ENCODE peak calls at places on chromosomes 11 and 22, in ten cellular contexts. P is right atrium auricular region; O is A673; D is ovary; Q is body of pancreas; E is heart left ventricle; U is SJSA1; J is tibial nerve; G is CD8-positive, alpha-beta memory T cell; B is endodermal cell. W is an unnamed sample.

GRCh38 chr11:111770581-111771134 is 4.5 kb upstream of the PPP2R1B start:
- DNase-seq in U (no peak), D (no peak), B (peak; percentile 49), J (no peak), Q (no peak), G (no peak), E (no peak), O (no peak), P (no peak), W (no peak)

GRCh38 chr11:34318111-34319037 is 39.4 kb downstream of the ABTB2 start:
- DNase-seq in P (no peak), G (no peak), J (no peak), U (peak; percentile 24), Q (no peak), D (no peak), E (no peak), O (no peak), B (no peak), W (no peak)

GRCh38 chr22:23130697-23131096 is 11.1 kb downstream of the RSPH14 start:
- DNase-seq in J (no peak), G (no peak), D (no peak), B (no peak), Q (no peak), O (no peak), E (no peak), U (no peak), P (no peak), W (no peak)

GRCh38 chr11:36034572-36035331 is 90.9 kb downstream of the LDLRAD3 start:
- DNase-seq in O (no peak), D (no peak), G (no peak), B (no peak), Q (no peak), U (peak; percentile 70), J (no peak), E (no peak), P (no peak), W (no peak)

GRCh38 chr22:31915499-31916065 is 28.8 kb upstream of the YWHAH start:
- DNase-seq in O (no peak), P (no peak), G (no peak), B (no peak), E (no peak), U (no peak), D (no peak), J (no peak), Q (no peak), W (no peak)

GRCh38 chr11:8201524-8202365 is 32.9 kb upstream of the RIC3 start:
- DNase-seq in Q (no peak), B (peak; percentile 44), U (no peak), D (no peak), P (no peak), E (no peak), O (no peak), J (no peak), G (no peak), W (no peak)

GRCh38 chr11:17502630-17503029 is 26.0 kb upstream of the ABCC8 start:
- DNase-seq in U (no peak), B (no peak), P (no peak), Q (no peak), E (no peak), J (no peak), G (no peak), O (no peak), D (no peak), W (no peak)

GRCh38 chr11:16846305-16846704 is 107.9 kb downstream of the C11orf58 start:
- DNase-seq in O (no peak), D (no peak), J (no peak), U (no peak), Q (no peak), P (no peak), G (no peak), E (no peak), B (no peak), W (no peak)

GRCh38 chr11:55658608-55659007 is 3.4 kb upstream of the OR4C6 start:
- DNase-seq in O (no peak), P (no peak), J (no peak), U (no peak), B (no peak), G (no peak), E (no peak), D (no peak), Q (no peak), W (no peak)

GRCh38 chr11:34198523-34198922 is 93.1 kb downstream of the NAT10 start:
- DNase-seq in G (no peak), E (no peak), D (no peak), J (no peak), P (no peak), Q (no peak), O (peak; percentile 41), U (no peak), B (no peak), W (peak; percentile 44)

GRCh38 chr22:40718250-40719204 is 39.2 kb downstream of the MCHR1 start:
- DNase-seq in E (no peak), U (no peak), G (no peak), B (no peak), Q (no peak), P (no peak), D (no peak), J (no peak), O (no peak), W (no peak)

GRCh38 chr22:21661991-21662390 is 3.8 kb upstream of the PPIL2 start:
- DNase-seq in E (no peak), B (no peak), D (no peak), O (no peak), U (no peak), G (no peak), J (no peak), P (no peak), Q (no peak), W (no peak)
- H3K27ac ChIP-seq in E (no peak overlapping the region), B (no peak overlapping the region), D (no peak overlapping the region), O (no peak overlapping the region), U (no peak overlapping the region), G (no peak overlapping the region), J (no peak overlapping the region), P (no peak overlapping the region), Q (no peak overlapping the region), W (no peak overlapping the region)

GRCh38 chr11:462107-462890 is 12.2 kb downstream of the PTDSS2 start:
- DNase-seq in Q (no peak), P (no peak), D (no peak), G (no peak), J (no peak), O (no peak), U (no peak), B (no peak), E (no peak), W (no peak)

GRCh38 chr11:464316-464715 is 14.2 kb downstream of the PTDSS2 start:
- DNase-seq in J (no peak), D (no peak), E (no peak), P (no peak), B (no peak), Q (no peak), O (no peak), U (no peak), G (no peak), W (no peak)

GRCh38 chr11:459511-460220 is 9.6 kb downstream of the PTDSS2 start:
- DNase-seq in J (no peak), P (no peak), E (no peak), G (no peak), D (no peak), U (no peak), B (no peak), Q (no peak), O (no peak), W (no peak)

GRCh38 chr11:460331-461199 is 10.5 kb downstream of the PTDSS2 start:
- DNase-seq in E (peak; percentile 80), B (no peak), D (no peak), G (no peak), Q (no peak), U (no peak), O (no peak), J (no peak), P (peak; percentile 82), W (no peak)

DNA sequence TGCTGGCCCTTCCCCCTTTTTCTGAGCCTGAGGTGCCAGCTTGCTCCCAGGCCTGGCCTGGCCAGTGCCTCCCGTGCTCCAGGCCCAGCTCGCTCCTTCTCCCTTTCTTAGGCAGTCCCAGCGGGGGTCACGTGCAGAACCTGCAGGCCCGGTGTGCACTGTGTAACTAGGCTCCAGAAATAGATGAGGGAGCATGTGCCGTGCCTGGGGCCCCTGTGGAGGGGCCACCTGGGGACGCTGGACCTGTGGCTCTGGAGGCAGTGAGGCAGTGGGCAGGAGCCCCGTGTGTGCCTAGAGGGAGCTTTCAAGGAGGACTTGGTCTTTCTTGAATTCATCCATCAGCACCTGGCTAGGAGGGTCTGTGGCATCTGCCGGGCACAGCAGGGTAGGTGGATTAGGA is 11.5 kb downstream of the PTDSS2 start:
- DNase-seq in J (no peak), D (no peak), O (no peak), B (no peak), G (no peak), Q (no peak), P (no peak), U (no peak), E (no peak), W (no peak)
- H3K36me3 ChIP-seq in J (no peaks in the 10 kb centered on the region), D (no peaks in the 10 kb centered on the region), O (no peaks in the 10 kb centered on the region), B (peaks cover 46% of the 10 kb centered on the region), G (no peaks in the 10 kb centered on the region), Q (no peaks in the 10 kb centered on the region), P (peaks cover 4% of the 10 kb centered on the region), U (no peaks in the 10 kb centered on the region), E (peaks cover 37% of the 10 kb centered on the region), W (peaks cover 4% of the 10 kb centered on the region)

GRCh38 chr22:26709617-26710390 is 52.4 kb downstream of the MIAT start:
- DNase-seq in B (no peak), U (peak; percentile 97), J (no peak), O (no peak), D (no peak), G (no peak), P (no peak), E (no peak), Q (no peak), W (no peak)
- H3K27ac ChIP-seq in B (no peak overlapping the region), U (peak overlapping the region; percentile 92), J (no peak overlapping the region), O (no peak overlapping the region), D (no peak overlapping the region), G (no peak overlapping the region), P (no peak overlapping the region), E (no peak overlapping the region), Q (no peak overlapping the region), W (no peak overlapping the region)

GRCh38 chr11:78332872-78333271 is 84.7 kb downstream of the GAB2 start:
- DNase-seq in P (no peak), O (no peak), J (no peak), G (no peak), E (no peak), B (no peak), D (no peak), U (no peak), Q (no peak), W (no peak)

GRCh38 chr11:78332174-78332866 is 85.3 kb downstream of the GAB2 start:
- DNase-seq in Q (no peak), E (no peak), G (no peak), P (no peak), J (no peak), U (no peak), B (no peak), D (no peak), O (no peak), W (no peak)

GRCh38 chr11:78327945-78328344 is 89.7 kb downstream of the GAB2 start:
- DNase-seq in G (no peak), Q (no peak), E (no peak), P (no peak), D (no peak), B (no peak), O (no peak), J (no peak), U (no peak), W (no peak)

GRCh38 chr11:78331711-78332110 is 85.9 kb downstream of the GAB2 start:
- DNase-seq in P (no peak), D (no peak), U (no peak), O (no peak), J (no peak), B (no peak), G (no peak), Q (no peak), E (no peak), W (no peak)

GRCh38 chr11:78330361-78330760 is 87.3 kb downstream of the GAB2 start:
- DNase-seq in G (no peak), Q (no peak), J (no peak), D (no peak), O (no peak), B (no peak), E (no peak), U (no peak), P (no peak), W (no peak)
- H3K36me3 ChIP-seq in G (no peaks in the 10 kb centered on the region), Q (no peaks in the 10 kb centered on the region), J (no peaks in the 10 kb centered on the region), D (no peaks in the 10 kb centered on the region), O (no peaks in the 10 kb centered on the region), B (no peaks in the 10 kb centered on the region), E (no peaks in the 10 kb centered on the region), U (no peaks in the 10 kb centered on the region), P (no peaks in the 10 kb centered on the region), W (no peaks in the 10 kb centered on the region)

W was measured in CD4-positive, CD25-positive, alpha-beta regulatory T cell.